ENCODE peak calls at places on chromosomes 3 and 15, in ten cellular contexts. T is B cell; A is stimulated activated CD4-positive, alpha-beta T cell treated with anti-CD3 and anti-CD28 coated beads, Interleukin-2, amount 100 ng/mL, for 24 hours; U is GM23248; H is AG08396; R is GM20000; J is cerebellar cortex; P is HCT116; M is COR-L47; B is DMS153. S is an unnamed sample.

GRCh38 chr3:52317601-52318000 is 1.5 kb downstream of the DNAH1 start:
- DNase-seq in T (peak; percentile 78), A (peak; percentile 71), U (peak; percentile 72), H (peak; percentile 73), R (peak; percentile 63), J (no peak), P (no peak), M (no peak), B (peak; percentile 52), S (peak; percentile 81)

GRCh38 chr15:82833283-82833682 is 23.9 kb downstream of the WHAMM start:
- DNase-seq in T (no peak), A (no peak), U (no peak), H (no peak), R (no peak), J (no peak), P (no peak), M (no peak), B (no peak), S (no peak)

GRCh38 chr3:153400641-153401040 is 238.6 kb downstream of the RAP2B start:
- DNase-seq in T (no peak), A (no peak), U (peak; percentile 55), H (no peak), R (no peak), J (no peak), P (no peak), M (no peak), B (no peak), S (no peak)

GRCh38 chr3:128152419-128153155 is 694 bp upstream of the EEFSEC start:
- DNase-seq in T (peak; percentile 16), A (no peak), U (no peak), H (no peak), R (no peak), J (no peak), P (peak; percentile 82), M (peak; percentile 83), B (peak; percentile 63), S (no peak)

GRCh38 chr15:85886345-85886935 is 91.7 kb upstream of the KLHL25 start:
- DNase-seq in T (no peak), A (no peak), U (no peak), H (no peak), R (no peak), J (peak; percentile 84), P (no peak), M (no peak), B (no peak), S (no peak)

GRCh38 chr3:71064288-71064975 is 519.1 kb downstream of the FOXP1 start:
- DNase-seq in T (peak; percentile 76), A (peak; percentile 71), U (peak; percentile 80), H (peak; percentile 81), R (peak; percentile 51), J (no peak), P (no peak), M (no peak), B (no peak), S (peak; percentile 81)

GRCh38 chr15:82882250-82882928 is 70.1 kb downstream of the HOMER2 start:
- DNase-seq in T (no peak), A (no peak), U (no peak), H (no peak), R (no peak), J (no peak), P (no peak), M (no peak), B (no peak), S (no peak)

GRCh38 chr15:98815207-98815606 is 166.9 kb downstream of the IGF1R start:
- DNase-seq in T (no peak), A (no peak), U (no peak), H (no peak), R (no peak), J (no peak), P (no peak), M (no peak), B (no peak), S (no peak)